ENCODE peak calls at places on chromosomes 11 and 22, in five cellular contexts. E is CD4-positive, CD25-positive, alpha-beta regulatory T cell; G is heart left ventricle; R is stomach; D is dorsolateral prefrontal cortex. A is an unnamed sample.

GRCh38 chr11:86608251-86608799 is 64.1 kb downstream of the ME3 start:
- DNase-seq in G (peak), E (peak), D (peak), R (peak), A (peak)

GRCh38 chr11:70014291-70014690 is 63.8 kb upstream of the ANO1 start:
- DNase-seq in G (no peak), R (no peak), D (no peak), E (no peak), A (no peak)

GRCh38 chr22:36925388-36926290 is 12.2 kb downstream of the CSF2RB start:
- DNase-seq in G (no peak), D (no peak), R (no peak), E (no peak), A (no peak)

GRCh38 chr11:15931497-15931896 is 424.8 kb downstream of the SOX6 start:
- DNase-seq in E (no peak), G (no peak), D (no peak), R (no peak), A (no peak)

GRCh38 chr22:19799322-19800190 is 39.0 kb downstream of the TBX1 start:
- DNase-seq in R (no peak), E (no peak), D (no peak), G (peak), A (peak)

GRCh38 chr11:126059238-126059761 is 3.4 kb downstream of the CDON start:
- DNase-seq in R (no peak), D (no peak), E (no peak), G (no peak), A (no peak)

GRCh38 chr11:128939591-128939990 is 3.1 kb downstream of the TP53AIP1 start:
- DNase-seq in E (no peak), D (no peak), R (no peak), G (no peak), A (no peak)

GRCh38 chr11:57649826-57650738 is at the start of gene YPEL4:
- DNase-seq in D (peak), E (peak), G (peak), R (no peak), A (peak)

GRCh38 chr11:70466154-70466553 is 67.8 kb downstream of the CTTN start:
- DNase-seq in G (no peak), E (no peak), R (no peak), D (peak), A (no peak)

GRCh38 chr11:75651218-75651617 is 17.6 kb downstream of the MAP6 start:
- DNase-seq in D (no peak), R (no peak), E (no peak), G (no peak), A (no peak)

GRCh38 chr11:9972917-9973504 is 309.1 kb downstream of the SWAP70 start:
- DNase-seq in R (no peak), E (peak), G (no peak), D (no peak), A (peak)

GRCh38 chr11:65785329-65786007 is 1.4 kb upstream of the OVOL1 start:
- DNase-seq in R (no peak), G (peak), D (no peak), E (peak), A (no peak)

GRCh38 chr11:3627291-3627690 is 14.5 kb downstream of the ART5 start:
- DNase-seq in R (no peak), D (no peak), E (no peak), G (no peak), A (peak)

GRCh38 chr11:473415-473814 is 23.3 kb downstream of the PTDSS2 start:
- DNase-seq in D (no peak), E (no peak), R (no peak), G (peak), A (no peak)

GRCh38 chr11:24496728-24497396 is at the start of gene LUZP2:
- DNase-seq in R (no peak), E (no peak), G (peak), D (peak), A (peak)

GRCh38 chr11:58807358-58807757 is 37.1 kb downstream of the GLYATL2 start:
- DNase-seq in R (no peak), E (no peak), D (no peak), G (no peak), A (no peak)

GRCh38 chr11:4890279-4890678 is 8.6 kb downstream of the OR51T1 start:
- DNase-seq in D (no peak), G (no peak), R (no peak), E (no peak), A (no peak)

GRCh38 chr22:17772963-17773605 is 1.2 kb downstream of the BID start:
- DNase-seq in E (no peak), G (peak), D (no peak), R (no peak), A (peak)

DNA sequence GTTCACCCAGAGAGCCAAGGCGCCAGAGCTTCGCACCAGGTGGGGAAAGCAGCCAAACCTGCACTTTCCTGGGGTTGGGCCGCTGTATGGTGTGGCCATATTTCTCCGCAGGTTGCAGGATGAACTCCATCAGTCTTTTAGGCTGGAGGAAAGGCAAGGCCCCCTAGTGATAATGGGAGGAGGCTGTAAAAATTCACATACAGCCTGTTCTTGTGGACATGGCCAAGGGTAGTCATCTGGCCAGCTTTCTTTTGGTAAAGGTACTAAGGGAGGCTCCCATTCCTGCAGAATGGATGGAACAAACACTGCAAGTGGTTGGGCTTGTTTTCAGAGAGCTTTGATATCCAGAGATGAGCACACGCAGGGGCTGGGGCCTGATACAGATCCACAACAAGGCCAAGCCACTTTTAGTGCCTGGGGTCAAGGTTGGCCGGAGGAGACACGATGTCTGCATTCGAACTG is 29.6 kb downstream of the C22orf31 start:
- DNase-seq in G (no peak), E (no peak), R (no peak), D (no peak), A (no peak)
- H3K27ac ChIP-seq in G (peak), E (no peak), R (peak), D (peak), A (peak)

GRCh38 chr11:31768744-31769143 is 42.4 kb downstream of the PAX6 start:
- DNase-seq in D (no peak), G (no peak), R (no peak), E (no peak), A (no peak)
- H3K27ac ChIP-seq in D (peak), G (no peak), R (no peak), E (no peak), A (no peak)

GRCh38 chr22:42930810-42931420 is 73.8 kb upstream of the ARFGAP3 start:
- DNase-seq in E (no peak), R (no peak), G (no peak), D (no peak), A (no peak)
- H3K27ac ChIP-seq in E (no peak), R (peak), G (peak), D (peak), A (peak)

GRCh38 chr11:27427183-27427980 is 45.2 kb downstream of the LGR4 start:
- DNase-seq in E (no peak), R (peak), G (no peak), D (no peak), A (no peak)
- H3K27ac ChIP-seq in E (no peak), R (no peak), G (no peak), D (no peak), A (no peak)